ENCODE peak calls at places on chromosome X, in four cellular contexts. O, C, U and Z are unnamed samples.

GRCh38 chrX:119790977-119791436 is 423 bp downstream of the RPL39 start:
- DNase-seq in O (peak; percentile 62), C (peak; percentile 50), U (no peak), Z (peak; percentile 51)

GRCh38 chrX:40154229-40154852 is 56.6 kb upstream of the BCOR start:
- DNase-seq in O (peak; percentile 75), C (peak; percentile 32), U (no peak), Z (no peak)

GRCh38 chrX:134338527-134338926 is 101.5 kb downstream of the CCDC160 start:
- DNase-seq in O (no peak), C (no peak), U (no peak), Z (no peak)

GRCh38 chrX:44996282-44996681 is 123.3 kb downstream of the KDM6A start:
- DNase-seq in O (no peak), C (no peak), U (no peak), Z (no peak)

GRCh38 chrX:136920001-136920400 is 39.5 kb upstream of the RBMX start:
- DNase-seq in O (no peak), C (no peak), U (no peak), Z (no peak)

GRCh38 chrX:142994988-142995387 is 30.7 kb upstream of the SPANXN4 start:
- DNase-seq in O (no peak), C (no peak), U (no peak), Z (no peak)

GRCh38 chrX:148722966-148723365 is 222.5 kb downstream of the AFF2 start:
- DNase-seq in O (no peak), C (no peak), U (no peak), Z (no peak)

GRCh38 chrX:147405764-147406163 is 506.0 kb upstream of the FMR1 start:
- DNase-seq in O (no peak), C (no peak), U (no peak), Z (no peak)

GRCh38 chrX:3527811-3528210 is 181.4 kb upstream of the MXRA5 start:
- DNase-seq in O (no peak), C (no peak), U (no peak), Z (no peak)

GRCh38 chrX:66015906-66016689 is 23.8 kb downstream of the VSIG4 start:
- DNase-seq in O (no peak), C (no peak), U (no peak), Z (no peak)

GRCh38 chrX:47483310-47484268 is 567 bp upstream of the ZNF41 start:
- DNase-seq in O (peak; percentile 49), C (no peak), U (no peak), Z (no peak)

GRCh38 chrX:138711399-138712347 is at the start of gene FGF13:
- DNase-seq in O (peak; percentile 35), C (no peak), U (peak; percentile 21), Z (peak; percentile 28)

GRCh38 chrX:53682885-53683555 is 3.5 kb downstream of the HUWE1 start:
- DNase-seq in O (peak; percentile 47), C (peak; percentile 26), U (no peak), Z (no peak)

GRCh38 chrX:10314530-10315104 is 157.8 kb downstream of the CLCN4 start:
- DNase-seq in O (no peak), C (no peak), U (no peak), Z (no peak)

GRCh38 chrX:13719192-13719856 is 15.1 kb downstream of the TRAPPC2 start:
- DNase-seq in O (no peak), C (no peak), U (no peak), Z (no peak)

GRCh38 chrX:13716905-13717304 is 17.5 kb downstream of the TRAPPC2 start:
- DNase-seq in O (no peak), C (no peak), U (no peak), Z (no peak)

DNA sequence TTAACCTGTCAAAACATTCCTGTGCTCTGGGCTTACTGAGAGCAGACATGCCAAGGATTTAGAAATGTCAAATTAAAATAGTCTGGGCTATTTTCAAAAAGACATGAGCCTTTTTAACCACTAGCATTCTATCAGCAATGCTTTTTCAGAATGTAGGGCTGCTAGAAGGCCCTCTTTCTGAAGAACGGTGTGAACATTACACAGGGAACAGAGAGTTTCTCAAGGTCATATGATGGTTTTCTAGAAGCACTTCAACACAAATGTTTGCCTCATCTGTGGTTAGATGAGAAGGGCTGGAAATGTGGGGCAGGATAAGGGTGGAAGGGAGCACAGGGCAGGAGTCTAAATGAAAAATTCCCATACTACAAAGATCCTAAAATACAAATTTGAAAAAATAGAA is 39.3 kb downstream of the GRIA3 start:
- DNase-seq in O (no peak), C (no peak), U (no peak), Z (no peak)
- TF ChIP-seq JUND in O (no peak), C (no peak), U (no peak), Z (no peak)

GRCh38 chrX:154734101-154734781 is 16.6 kb downstream of the GAB3 start:
- DNase-seq in O (no peak), C (no peak), U (no peak), Z (no peak)
- TF ChIP-seq JUND in O (no peak), C (no peak), U (no peak), Z (no peak)

DNA sequence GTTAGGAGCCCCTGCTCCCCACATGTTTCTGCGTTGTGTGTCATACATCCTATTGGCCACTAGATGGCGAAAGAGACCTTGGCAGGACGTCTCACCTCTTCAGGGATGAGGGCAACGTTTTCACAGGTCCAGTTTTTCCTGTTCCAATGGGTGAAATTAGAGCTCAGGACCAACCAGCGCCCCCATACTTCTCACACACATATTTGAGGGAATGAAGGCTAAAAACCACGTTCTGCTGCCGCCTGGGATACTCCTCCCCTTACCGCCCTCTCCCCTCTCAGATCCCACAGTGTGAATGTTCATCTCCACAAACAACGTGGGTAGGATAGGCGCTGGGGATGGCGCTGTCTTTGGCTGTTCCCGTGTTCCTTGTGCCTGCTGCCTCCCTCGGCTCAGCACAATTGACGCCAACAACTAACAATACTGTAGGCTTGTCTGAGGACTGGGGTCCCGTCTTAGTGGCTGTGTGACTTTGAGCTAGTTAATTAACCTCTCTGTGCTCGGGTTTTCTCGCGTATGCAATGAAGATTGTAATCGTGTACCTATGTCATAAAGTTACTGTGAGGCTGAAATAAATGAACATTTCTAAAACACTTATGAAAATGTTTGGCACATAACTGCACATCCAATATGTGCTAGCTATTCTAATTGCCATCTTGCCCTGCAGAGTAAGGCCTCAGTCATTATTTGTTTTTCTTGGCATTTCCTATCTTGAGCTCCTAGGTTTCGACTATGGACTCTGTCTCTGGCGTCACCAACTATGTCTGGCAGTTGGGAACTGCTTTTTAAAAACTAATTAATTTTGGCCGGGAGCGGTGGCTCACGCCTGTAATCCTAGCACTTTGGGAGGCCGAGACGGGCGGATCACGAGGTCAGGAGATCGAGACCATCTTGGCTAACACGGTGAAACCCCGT is 181.3 kb upstream of the STK26 start:
- DNase-seq in O (peak; percentile 81), C (peak; percentile 68), U (no peak), Z (peak; percentile 7)
- TF ChIP-seq JUND in O (no peak), C (no peak), U (no peak), Z (no peak)

DNA sequence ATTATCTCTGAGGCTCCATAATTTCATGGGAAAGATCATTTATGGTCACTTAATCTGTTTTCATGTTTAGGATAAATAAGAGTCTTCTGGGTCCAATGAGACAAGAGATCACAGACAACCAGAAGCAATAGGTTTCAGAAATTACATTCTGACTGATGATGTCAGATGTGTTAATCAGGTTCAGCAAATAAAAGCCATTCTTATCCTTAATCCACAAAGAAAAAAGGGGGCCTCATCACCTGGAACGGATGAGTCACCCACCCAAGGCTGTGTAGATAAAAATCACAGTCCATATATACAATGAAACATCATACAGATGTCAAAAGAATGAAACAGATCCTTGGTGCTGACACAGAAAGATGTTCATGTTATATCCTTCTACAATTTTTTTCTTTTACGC is 36.6 kb downstream of the SYTL4 start:
- DNase-seq in O (peak; percentile 8), C (no peak), U (no peak), Z (no peak)
- TF ChIP-seq JUND in O (no peak), C (no peak), U (no peak), Z (no peak)

GRCh38 chrX:91039777-91040176 is 394.9 kb upstream of the PABPC5 start:
- DNase-seq in O (no peak), C (no peak), U (no peak), Z (peak; percentile 25)
- TF ChIP-seq JUND in O (no peak), C (no peak), U (no peak), Z (no peak)

GRCh38 chrX:17944833-17945497 is 83.9 kb upstream of the RAI2 start:
- DNase-seq in O (peak; percentile 15), C (peak; percentile 20), U (no peak), Z (no peak)
- TF ChIP-seq JUND in O (no peak), C (no peak), U (no peak), Z (no peak)

DNA sequence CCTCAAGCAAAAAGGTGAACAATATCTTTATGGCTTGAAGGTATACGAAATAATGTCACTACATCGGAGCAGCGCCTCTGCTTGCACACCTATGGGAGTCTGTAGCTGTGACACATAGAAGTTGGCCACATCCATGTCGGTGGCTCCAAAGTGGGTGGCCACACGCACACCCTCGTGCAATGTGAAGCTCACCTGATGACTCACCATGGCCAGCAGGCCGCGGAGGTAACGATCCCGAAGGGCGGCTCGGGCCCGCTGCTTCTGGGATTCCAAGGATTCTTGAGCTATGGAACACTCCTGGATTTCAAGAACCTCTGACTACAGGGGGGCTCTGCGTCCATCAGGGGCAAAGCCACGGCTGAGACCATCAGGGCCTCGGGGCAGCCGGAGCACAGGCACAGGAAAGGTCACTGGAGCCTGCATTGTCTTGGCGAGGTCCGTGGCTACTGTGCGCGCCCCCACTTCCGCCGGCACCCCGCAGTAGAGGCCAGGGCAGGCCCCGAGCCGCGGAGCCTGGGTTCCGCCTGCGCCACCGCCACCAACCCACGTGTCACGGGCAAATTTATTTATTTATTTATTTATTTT is 25.2 kb downstream of the NYX start:
- DNase-seq in O (no peak), C (no peak), U (no peak), Z (no peak)
- TF ChIP-seq JUND in O (no peak), C (no peak), U (no peak), Z (no peak)

GRCh38 chrX:48801281-48802088 is at the start of gene HDAC6:
- DNase-seq in O (peak; percentile 89), C (peak; percentile 86), U (peak; percentile 94), Z (peak; percentile 99)
- TF ChIP-seq JUND in O (no peak), C (no peak), U (no peak), Z (no peak)

GRCh38 chrX:68431836-68432235 is 1.5 kb downstream of the OPHN1 start:
- DNase-seq in O (no peak), C (no peak), U (no peak), Z (no peak)

GRCh38 chrX:68424719-68425118 is 8.6 kb downstream of the OPHN1 start:
- DNase-seq in O (no peak), C (no peak), U (no peak), Z (no peak)

GRCh38 chrX:68432648-68433047 is 647 bp downstream of the OPHN1 start:
- DNase-seq in O (peak; percentile 23), C (peak; percentile 8), U (no peak), Z (no peak)

GRCh38 chrX:68429216-68429615 is 4.1 kb downstream of the OPHN1 start:
- DNase-seq in O (no peak), C (no peak), U (no peak), Z (no peak)

DNA sequence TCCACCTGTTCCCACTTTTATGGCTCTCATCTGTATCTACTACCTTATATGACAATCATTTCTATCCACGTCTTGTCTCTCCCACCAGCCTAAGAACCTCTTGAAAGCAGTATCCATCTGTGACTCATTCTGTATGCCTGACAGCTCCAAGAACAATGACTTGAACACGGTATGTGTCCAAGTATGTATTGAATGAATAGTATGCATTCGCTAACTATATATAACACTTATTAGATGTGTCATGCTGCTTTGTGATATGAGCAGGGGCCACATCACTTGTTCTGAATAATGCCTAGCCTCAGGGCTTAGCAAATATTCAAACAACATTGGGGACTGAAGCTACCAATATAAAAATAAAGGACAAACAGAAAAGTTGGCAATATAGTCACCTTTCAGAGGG is 4.9 kb downstream of the OPHN1 start:
- DNase-seq in O (no peak), C (no peak), U (no peak), Z (no peak)
- TF ChIP-seq JUND in O (no peak), C (no peak), U (no peak), Z (no peak)